ENCODE peak calls at places on chromosomes 2 and 18, in four cellular contexts. G is Peyer's patch, E is left lung, C is heart right ventricle. Z is an unnamed sample.

GRCh38 chr2:212843409-212844199 is 305.0 kb upstream of the ERBB4 start:
- DNase-seq in E (no peak), G (no peak), C (no peak), Z (no peak)

GRCh38 chr2:226327830-226328229 is 471.8 kb downstream of the IRS1 start:
- DNase-seq in E (no peak), C (no peak), G (no peak), Z (no peak)

GRCh38 chr2:31125918-31126695 is 12.1 kb downstream of the GALNT14 start:
- DNase-seq in E (no peak), G (no peak), C (no peak), Z (no peak)

GRCh38 chr2:218264773-218265601 is 4.2 kb downstream of the GPBAR1 start:
- DNase-seq in C (no peak), E (no peak), G (peak; percentile 83), Z (no peak)

GRCh38 chr2:151922845-151923666 is 94.8 kb upstream of the ARL5A start:
- DNase-seq in G (peak; percentile 58), C (peak; percentile 86), E (peak; percentile 74), Z (no peak)

GRCh38 chr18:44627245-44627644 is 53.4 kb upstream of the SETBP1 start:
- DNase-seq in E (no peak), C (no peak), G (no peak), Z (no peak)

GRCh38 chr2:192286093-192286701 is 91.5 kb upstream of the TMEFF2 start:
- DNase-seq in E (no peak), G (peak; percentile 47), C (no peak), Z (no peak)

GRCh38 chr2:128510701-128511100 is 192.0 kb upstream of the HS6ST1 start:
- DNase-seq in G (no peak), E (no peak), C (no peak), Z (no peak)

GRCh38 chr18:48621815-48622555 is 83.2 kb downstream of the CTIF start:
- DNase-seq in C (no peak), G (no peak), E (no peak), Z (no peak)

GRCh38 chr2:20722592-20722991 is 55.6 kb downstream of the GDF7 start:
- DNase-seq in C (no peak), G (no peak), E (no peak), Z (no peak)

GRCh38 chr2:179749210-179749609 is 112.2 kb downstream of the ZNF385B start:
- DNase-seq in G (no peak), C (no peak), E (no peak), Z (no peak)

GRCh38 chr2:221908518-221908917 is 336.4 kb upstream of the EPHA4 start:
- DNase-seq in C (no peak), E (no peak), G (no peak), Z (no peak)

GRCh38 chr2:234673961-234674759 is 177.3 kb upstream of the ARL4C start:
- DNase-seq in G (no peak), E (no peak), C (no peak), Z (no peak)

GRCh38 chr2:144505245-144505801 is 14.6 kb downstream of the ZEB2 start:
- DNase-seq in E (no peak), C (no peak), G (no peak), Z (no peak)

GRCh38 chr2:219506802-219507554 is 7.3 kb upstream of the ASIC4 start:
- DNase-seq in G (no peak), E (peak; percentile 72), C (no peak), Z (no peak)

GRCh38 chr2:200353873-200354272 is 47.4 kb downstream of the SPATS2L start:
- DNase-seq in G (no peak), E (no peak), C (no peak), Z (no peak)

GRCh38 chr2:100614455-100615000 is 51.7 kb downstream of the PDCL3 start:
- DNase-seq in C (no peak), G (no peak), E (no peak), Z (no peak)

GRCh38 chr2:120494446-120494845 is 148.5 kb downstream of the INHBB start:
- DNase-seq in G (no peak), E (no peak), C (no peak), Z (no peak)

GRCh38 chr2:7773362-7773973 is 856.3 kb downstream of the RNF144A start:
- DNase-seq in C (no peak), G (no peak), E (no peak), Z (no peak)

GRCh38 chr2:197805598-197806316 is 1.4 kb downstream of the PLCL1 start:
- DNase-seq in C (no peak), E (no peak), G (no peak), Z (peak; percentile 12)
- H3K4me3 ChIP-seq in C (peak overlapping the region; percentile 85), E (peak overlapping the region; percentile 71), G (peak overlapping the region; percentile 56), Z (peak overlapping the region; percentile 99)

GRCh38 chr18:21857871-21858270 is 117.3 kb downstream of the MIB1 start:
- DNase-seq in E (no peak), G (no peak), C (no peak), Z (no peak)

GRCh38 chr18:21855432-21855831 is 114.8 kb downstream of the MIB1 start:
- DNase-seq in E (no peak), C (no peak), G (no peak), Z (no peak)

GRCh38 chr18:21853020-21853419 is 112.4 kb downstream of the MIB1 start:
- DNase-seq in E (no peak), G (no peak), C (no peak), Z (no peak)

GRCh38 chr18:21851327-21851961 is 110.9 kb downstream of the MIB1 start:
- DNase-seq in C (no peak), E (no peak), G (no peak), Z (peak; percentile 6)

DNA sequence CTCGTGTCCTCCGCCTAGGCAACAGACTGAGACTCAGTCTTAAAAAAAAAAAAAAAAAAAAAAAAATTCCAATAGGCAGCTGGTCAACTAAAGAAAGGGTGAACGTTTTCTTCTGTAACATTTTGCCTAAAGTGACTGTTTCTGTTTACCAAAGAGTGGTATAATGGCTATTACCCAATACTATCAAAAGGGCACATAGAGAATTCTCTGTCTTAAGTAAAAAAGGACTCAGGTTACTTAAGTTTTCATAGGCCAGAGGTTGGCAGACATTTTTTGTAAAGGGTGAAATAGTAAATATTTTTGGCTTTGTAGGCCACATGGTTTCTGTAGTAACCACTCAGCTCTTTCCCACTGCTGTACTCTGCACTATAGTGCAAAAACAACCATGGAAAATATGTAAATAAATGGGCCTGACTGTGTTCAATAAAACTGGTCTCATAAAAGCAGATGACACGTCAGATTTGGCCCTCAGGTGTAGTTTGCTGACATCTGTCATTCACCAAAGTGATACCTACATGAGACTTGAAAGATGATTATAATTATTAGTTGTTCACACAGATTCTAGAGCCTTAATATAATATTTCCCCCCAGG is 113.5 kb downstream of the MIB1 start:
- DNase-seq in G (no peak), C (no peak), E (no peak), Z (no peak)
- H3K27ac ChIP-seq in G (no peak overlapping the region), C (no peak overlapping the region), E (no peak overlapping the region), Z (no peak overlapping the region)

GRCh38 chr2:160293401-160293911 is 93.4 kb upstream of the ITGB6 start:
- DNase-seq in G (no peak), E (no peak), C (no peak), Z (no peak)

GRCh38 chr2:160294889-160295288 is 94.8 kb upstream of the ITGB6 start:
- DNase-seq in G (no peak), E (no peak), C (no peak), Z (no peak)

GRCh38 chr2:160298960-160299359 is 98.9 kb upstream of the ITGB6 start:
- DNase-seq in E (no peak), G (no peak), C (no peak), Z (no peak)

GRCh38 chr2:160294339-160294803 is 94.3 kb upstream of the ITGB6 start:
- DNase-seq in G (peak; percentile 51), C (no peak), E (no peak), Z (no peak)

GRCh38 chr2:160295519-160296231 is 95.6 kb upstream of the ITGB6 start:
- DNase-seq in E (no peak), G (no peak), C (no peak), Z (no peak)
- H3K4me1 ChIP-seq in E (peaks cover under 1% of the 10 kb centered on the region), G (no peaks in the 10 kb centered on the region), C (peaks cover 2% of the 10 kb centered on the region), Z (no peaks in the 10 kb centered on the region)

GRCh38 chr2:170715932-170716777 is 1.0 kb downstream of the SP5 start:
- DNase-seq in G (no peak), C (peak; percentile 16), E (peak; percentile 85), Z (no peak)
- H3K4me3 ChIP-seq in G (peak overlapping the region; percentile 31), C (peak overlapping the region; percentile 63), E (peak overlapping the region; percentile 42), Z (no peak overlapping the region)

GRCh38 chr2:169565686-169566085 is 8.0 kb downstream of the FASTKD1 start:
- DNase-seq in G (no peak), E (no peak), C (no peak), Z (no peak)
- H3K27ac ChIP-seq in G (no peak overlapping the region), E (no peak overlapping the region), C (no peak overlapping the region), Z (no peak overlapping the region)

GRCh38 chr2:229195346-229195947 is 75.6 kb downstream of the PID1 start:
- DNase-seq in E (no peak), G (no peak), C (no peak), Z (no peak)
- H3K4me1 ChIP-seq in E (no peaks in the 10 kb centered on the region), G (no peaks in the 10 kb centered on the region), C (no peaks in the 10 kb centered on the region), Z (no peaks in the 10 kb centered on the region)

DNA sequence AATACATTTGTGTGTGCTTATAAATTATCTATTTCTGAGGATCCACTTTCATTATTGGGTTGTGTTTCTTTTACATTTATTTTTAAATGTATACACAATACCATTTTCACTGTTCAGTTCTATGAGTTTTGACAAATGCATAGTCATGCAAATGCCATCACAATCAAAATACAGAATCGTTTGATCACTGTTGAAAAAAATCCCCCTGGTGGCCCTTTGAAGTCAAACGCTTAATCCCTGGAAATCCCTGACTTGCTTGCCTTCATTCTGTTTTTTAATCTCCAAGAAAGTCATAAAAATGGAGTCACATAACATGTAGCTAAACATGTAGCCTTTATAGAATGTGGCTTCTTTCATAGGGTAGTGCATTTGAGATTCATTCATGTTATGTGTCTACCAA is 173.3 kb downstream of the GALR1 start:
- DNase-seq in C (no peak), E (no peak), G (no peak), Z (no peak)
- H3K4me3 ChIP-seq in C (no peak overlapping the region), E (no peak overlapping the region), G (no peak overlapping the region), Z (no peak overlapping the region)

Z was measured in CD4-positive, CD25-positive, alpha-beta regulatory T cell.